ENCODE peak calls at places on chromosomes 5 and 9, in nine cellular contexts. E is adrenal gland, H is IMR-90, Y is fibroblast of pulmonary artery, P is heart left ventricle, R is right lobe of liver, X is cardiac muscle cell, U is cardiac fibroblast, C is GM23338. M is an unnamed sample.
A peak's percentile ranks its signal among the peaks of the same experiment; 100 is the strongest.

GRCh38 chr5:98763001-98763630 is 10.3 kb upstream of the RGMB start:
- DNase-seq in X (peak; percentile 72), U (peak; percentile 48), E (no peak), H (peak; percentile 93), Y (peak; percentile 64), P (no peak), C (peak; percentile 91), R (no peak), M (peak; percentile 89)

GRCh38 chr9:19203058-19203457 is 27.4 kb upstream of the DENND4C start:
- DNase-seq in X (no peak), Y (no peak), R (no peak), E (no peak), C (no peak), H (no peak), P (no peak), U (no peak), M (no peak)

GRCh38 chr9:104866186-104866585 is 61.8 kb downstream of the ABCA1 start:
- DNase-seq in H (peak; percentile 68), X (peak; percentile 43), C (no peak), E (no peak), U (no peak), R (no peak), Y (peak; percentile 44), P (no peak), M (no peak)

GRCh38 chr5:158840193-158840592 is 259.5 kb downstream of the EBF1 start:
- DNase-seq in H (no peak), X (no peak), R (no peak), Y (no peak), E (no peak), P (no peak), C (no peak), U (peak; percentile 5), M (no peak)

GRCh38 chr5:98069876-98070512 is 703.5 kb upstream of the RGMB start:
- DNase-seq in U (no peak), P (no peak), Y (peak; percentile 15), X (peak; percentile 30), R (no peak), H (peak; percentile 43), E (no peak), C (no peak), M (peak; percentile 41)

GRCh38 chr5:29518176-29518575 is 1675.3 kb upstream of the CDH6 start:
- DNase-seq in U (no peak), H (no peak), C (no peak), E (no peak), R (no peak), X (no peak), Y (no peak), P (no peak), M (no peak)

GRCh38 chr9:98993570-98993945 is 49.9 kb downstream of the COL15A1 start:
- DNase-seq in P (peak; percentile 70), X (no peak), U (no peak), E (peak; percentile 43), R (no peak), H (no peak), Y (no peak), C (no peak), M (no peak)

GRCh38 chr9:37029776-37030590 is 4.1 kb downstream of the PAX5 start:
- DNase-seq in E (no peak), R (no peak), P (no peak), U (no peak), X (no peak), Y (no peak), C (peak; percentile 68), H (no peak), M (no peak)

GRCh38 chr9:88706193-88707112 is 171.5 kb downstream of the NXNL2 start:
- DNase-seq in X (no peak), Y (no peak), U (no peak), H (no peak), C (peak; percentile 23), R (no peak), P (no peak), E (no peak), M (no peak)

GRCh38 chr9:120711354-120711753 is 2.9 kb downstream of the MEGF9 start:
- DNase-seq in U (no peak), R (no peak), H (no peak), C (no peak), P (no peak), E (no peak), Y (no peak), X (no peak), M (no peak)

GRCh38 chr5:137743031-137743640 is 7.2 kb upstream of the KLHL3 start:
- DNase-seq in U (peak; percentile 89), Y (peak; percentile 88), E (peak; percentile 61), H (peak; percentile 77), C (peak; percentile 91), X (peak; percentile 90), P (peak; percentile 44), R (peak; percentile 57), M (peak; percentile 90)

GRCh38 chr9:117549444-117549843 is 134.6 kb upstream of the ASTN2 start:
- DNase-seq in X (no peak), C (peak; percentile 72), U (no peak), P (no peak), E (no peak), H (no peak), Y (no peak), R (no peak), M (no peak)

GRCh38 chr9:75013735-75014134 is 14.4 kb downstream of the CARNMT1 start:
- DNase-seq in X (no peak), H (no peak), Y (no peak), C (no peak), E (no peak), U (no peak), P (no peak), R (no peak), M (no peak)

GRCh38 chr9:88852794-88853193 is 138.5 kb upstream of the S1PR3 start:
- DNase-seq in Y (peak; percentile 84), H (peak; percentile 95), U (peak; percentile 80), X (peak; percentile 83), P (peak; percentile 69), C (peak; percentile 25), E (no peak), R (no peak), M (peak; percentile 96)

DNA sequence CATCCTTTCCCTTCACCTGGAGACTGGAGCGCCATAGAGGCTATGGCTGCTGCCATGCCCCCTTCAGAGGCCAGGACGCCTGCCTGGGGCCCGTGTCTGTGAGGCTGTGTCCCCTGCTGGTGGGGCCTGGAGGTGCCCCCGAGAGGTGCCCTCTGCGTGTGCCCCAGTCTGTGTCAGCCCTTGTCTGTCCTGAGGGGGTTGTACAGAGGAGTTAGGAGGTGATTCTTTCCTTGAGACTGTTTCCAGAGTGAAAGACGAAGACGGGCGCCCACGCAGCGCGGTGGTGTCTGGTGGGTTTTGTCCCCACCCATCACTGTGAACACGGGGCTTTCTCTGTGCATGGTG is 24.6 kb downstream of the TRAF2 start:
- DNase-seq in Y (no peak), R (no peak), X (no peak), E (no peak), U (no peak), P (no peak), C (peak; percentile 29), H (no peak), M (no peak)
- TF ChIP-seq CTCF in Y (no peak), R (no peak), X (no peak), E (no peak), U (no peak), P (no peak), C (no peak), H (no peak), M (no peak)

DNA sequence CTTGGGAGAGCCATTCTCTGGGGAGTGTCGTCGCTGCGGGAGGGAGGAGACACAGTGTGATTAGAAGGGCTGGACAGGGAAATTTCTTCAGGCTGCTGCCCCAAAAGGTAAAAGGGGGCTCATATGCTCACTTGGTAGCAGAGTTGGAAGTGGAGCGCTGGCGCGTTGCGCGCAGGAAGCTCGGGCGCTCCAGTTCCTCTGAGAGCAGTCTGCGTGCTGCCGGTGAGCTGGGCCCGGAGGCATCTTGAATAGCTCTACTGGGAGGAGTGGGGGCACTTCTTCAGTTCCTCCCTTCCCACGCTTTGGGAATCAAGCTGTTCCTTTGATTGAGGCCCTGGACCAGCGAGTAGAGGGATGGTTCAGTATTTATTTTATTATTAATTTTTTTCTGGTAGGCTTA is 2.7 kb downstream of the RXFP3 start:
- DNase-seq in P (no peak), X (no peak), E (no peak), U (no peak), R (no peak), Y (no peak), C (no peak), H (no peak), M (no peak)
- H3K4me3 ChIP-seq in P (no peak overlapping the region), X (no peak overlapping the region), E (no peak overlapping the region), U (no peak overlapping the region), R (no peak overlapping the region), Y (no peak overlapping the region), C (no peak overlapping the region), H (no peak overlapping the region), M (no peak overlapping the region)

DNA sequence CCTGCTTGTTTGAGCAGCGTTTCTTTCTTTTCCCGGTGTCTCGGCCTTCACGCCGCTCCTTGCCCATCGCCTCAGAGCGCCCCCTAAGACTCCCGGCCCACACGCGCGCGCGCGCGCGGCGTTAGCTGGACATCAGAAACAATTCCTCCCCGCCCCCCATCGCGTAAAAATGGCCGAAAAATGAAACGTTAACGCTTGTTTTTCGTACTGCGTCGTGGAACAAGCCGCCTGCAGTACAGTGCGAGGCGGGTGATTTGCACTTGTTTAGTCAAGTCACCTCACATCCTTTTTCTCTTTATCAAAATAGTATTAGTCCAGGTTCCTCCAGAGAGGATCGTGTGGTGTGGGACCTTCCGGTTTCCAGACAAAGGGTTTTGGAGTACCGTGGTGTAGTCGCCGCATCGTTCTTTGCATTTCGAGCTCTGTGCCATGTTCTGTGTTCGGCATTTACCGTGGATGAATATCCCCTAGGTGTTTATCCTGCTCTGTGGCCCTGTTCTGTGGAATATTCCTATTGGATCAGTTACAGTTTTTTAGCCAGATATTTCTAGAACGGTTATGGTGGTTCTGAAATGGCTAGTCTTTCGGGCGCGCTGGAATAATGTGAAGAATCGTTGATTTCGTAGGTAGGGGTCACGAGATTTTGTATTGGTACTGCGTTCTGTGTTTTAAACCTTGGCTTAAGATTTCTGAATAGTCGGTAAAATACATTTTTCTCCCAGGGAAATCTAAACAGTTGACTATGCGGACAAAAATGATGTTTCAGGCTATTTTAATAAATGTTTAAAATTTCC is 1.0 kb downstream of the MATR3 start:
- DNase-seq in Y (peak; percentile 81), H (peak; percentile 82), R (peak; percentile 77), C (peak; percentile 73), E (peak; percentile 78), U (peak; percentile 84), X (peak; percentile 88), P (peak; percentile 83), M (peak; percentile 88)
- TF ChIP-seq CTCF in Y (peak; percentile 36), H (peak; percentile 43), R (no peak), C (no peak), E (no peak), U (peak; percentile 36), X (peak; percentile 53), P (peak; percentile 52), M (peak; percentile 58)

DNA sequence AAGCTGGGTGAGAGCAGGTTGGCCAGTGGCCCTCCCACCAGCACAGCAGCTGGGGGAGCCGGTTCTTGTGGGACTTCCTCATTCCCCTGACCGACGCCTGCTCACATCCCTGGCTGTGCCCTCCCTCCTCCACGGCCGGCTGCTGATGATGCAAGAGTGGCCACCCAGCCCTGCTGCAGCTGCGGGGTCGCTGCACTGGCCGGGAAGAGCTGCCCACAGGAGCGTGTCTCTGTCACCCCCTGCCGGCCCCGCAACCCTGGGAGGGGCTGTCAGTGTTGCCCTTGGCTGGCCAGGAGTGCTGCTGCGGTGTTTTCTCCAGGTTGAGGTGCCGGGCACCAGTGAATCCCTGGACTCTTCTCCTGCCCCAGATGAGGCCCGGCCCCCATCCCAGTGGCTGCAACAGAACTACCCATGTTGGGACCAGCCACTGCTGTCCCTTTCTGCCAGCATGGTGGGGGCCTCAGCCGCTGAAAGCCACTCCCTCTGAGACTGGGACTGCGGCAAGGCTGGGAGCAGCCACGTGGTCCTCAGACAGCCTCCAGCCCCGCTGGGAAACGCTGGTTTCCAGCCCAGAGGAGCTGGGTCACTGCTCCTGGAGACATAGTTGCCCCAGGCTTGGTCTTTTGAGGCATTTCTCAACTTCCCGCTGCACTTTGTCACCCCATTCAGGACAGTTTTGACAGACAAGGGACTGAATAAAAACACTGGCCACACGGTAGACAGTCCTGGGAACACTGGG is 739 bp downstream of the CARD9 start:
- DNase-seq in C (no peak), R (no peak), X (peak; percentile 85), H (peak; percentile 86), P (peak; percentile 80), E (peak; percentile 67), U (peak; percentile 80), Y (peak; percentile 73), M (peak; percentile 84)
- H3K4me3 ChIP-seq in C (no peak overlapping the region), R (peak overlapping the region; percentile 16), X (no peak overlapping the region), H (no peak overlapping the region), P (peak overlapping the region; percentile 12), E (no peak overlapping the region), U (no peak overlapping the region), Y (no peak overlapping the region), M (peak overlapping the region; percentile 28)

M was measured in choroid plexus epithelial cell.